ENCODE peak calls at places on chromosomes 13 and 19, in six cellular contexts. S is activated B cell treated with CpG ODN at 0.5 μM for 24 hours; N is activated CD4-positive, alpha-beta T cell treated with anti-CD3 and anti-CD28 coated beads for 36 hours; A is hippocampal formation; W is IMR-90; K is CD8-positive, alpha-beta T cell. U is an unnamed sample.

GRCh38 chr13:112467236-112467635 is 91.1 kb downstream of the SPACA7 start:
- DNase-seq in S (no peak), N (no peak), A (no peak), W (no peak), K (no peak), U (no peak)

GRCh38 chr13:28574617-28575142 is 79.8 kb upstream of the FLT1 start:
- DNase-seq in S (no peak), N (peak), A (no peak), W (peak), K (no peak), U (peak)

GRCh38 chr19:10238172-10238783 is 7.1 kb upstream of the S1PR2 start:
- DNase-seq in S (no peak), N (no peak), A (no peak), W (peak), K (no peak), U (no peak)

GRCh38 chr13:65882810-65883209 is 1347.3 kb downstream of the PCDH9 start:
- DNase-seq in S (no peak), N (no peak), A (no peak), W (no peak), K (no peak), U (no peak)

GRCh38 chr13:48731957-48732569 is 78.3 kb downstream of the CYSLTR2 start:
- DNase-seq in S (peak), N (peak), A (no peak), W (no peak), K (peak), U (peak)

GRCh38 chr19:2693492-2693891 is 9.0 kb downstream of the GNG7 start:
- DNase-seq in S (no peak), N (no peak), A (no peak), W (no peak), K (no peak), U (no peak)

GRCh38 chr19:12974301-12975220 is 5.2 kb downstream of the DAND5 start:
- DNase-seq in S (no peak), N (no peak), A (no peak), W (no peak), K (no peak), U (no peak)

GRCh38 chr19:38266981-38267597 is 2.7 kb downstream of the SPINT2 start:
- DNase-seq in S (no peak), N (no peak), A (no peak), W (peak), K (no peak), U (no peak)

GRCh38 chr19:29287061-29287460 is 74.1 kb upstream of the UQCRFS1 start:
- DNase-seq in S (no peak), N (no peak), A (no peak), W (no peak), K (no peak), U (no peak)

GRCh38 chr19:50490411-50490811 is 13.8 kb upstream of the GARIN5A start:
- DNase-seq in S (no peak), N (no peak), A (no peak), W (no peak), K (no peak), U (no peak)

GRCh38 chr19:49362048-49362925 is at the start of gene TEAD2:
- DNase-seq in S (peak), N (peak), A (no peak), W (peak), K (no peak), U (no peak)

GRCh38 chr19:32674959-32675719 is at the start of gene ANKRD27:
- DNase-seq in S (peak), N (peak), A (peak), W (peak), K (peak), U (peak)

GRCh38 chr19:13633109-13633508 is 126.8 kb upstream of the CACNA1A start:
- DNase-seq in S (no peak), N (no peak), A (no peak), W (peak), K (no peak), U (no peak)

U was measured in naive B cell.